ENCODE peak calls at places on chromosome 10, in five cellular contexts. D is adrenal gland, K is bronchial epithelial cell, O is OCI-LY7, X is lower lobe of right lung. F is an unnamed sample.
A peak's percentile ranks its signal among the peaks of the same experiment; 100 is the strongest.

GRCh38 chr10:88152720-88153119 is 289.3 kb downstream of the PTEN start:
- DNase-seq in O (peak; percentile 36), K (peak; percentile 100), D (no peak), X (no peak), F (no peak)

GRCh38 chr10:62075912-62076311 is 174.4 kb downstream of the ARID5B start:
- DNase-seq in K (no peak), X (no peak), O (no peak), D (no peak), F (no peak)

GRCh38 chr10:66917104-66917503 is 8.7 kb upstream of the LRRTM3 start:
- DNase-seq in D (no peak), X (no peak), O (no peak), K (no peak), F (no peak)

GRCh38 chr10:43899224-43899959 is 250.7 kb upstream of the ZNF32 start:
- DNase-seq in D (no peak), X (no peak), K (no peak), O (no peak), F (no peak)

GRCh38 chr10:100697070-100697469 is 48.3 kb upstream of the PAX2 start:
- DNase-seq in K (peak; percentile 58), D (peak; percentile 95), X (no peak), O (no peak), F (no peak)

GRCh38 chr10:17203416-17203815 is 1.9 kb upstream of the TRDMT1 start:
- DNase-seq in O (no peak), D (no peak), X (no peak), K (no peak), F (no peak)

GRCh38 chr10:44358080-44358771 is 26.7 kb downstream of the CXCL12 start:
- DNase-seq in X (no peak), O (no peak), D (no peak), K (no peak), F (no peak)

GRCh38 chr10:74077416-74077815 is 73.2 kb downstream of the AP3M1 start:
- DNase-seq in X (no peak), D (no peak), O (no peak), K (no peak), F (no peak)

GRCh38 chr10:43259981-43260761 is 6.7 kb downstream of the RASGEF1A start:
- DNase-seq in X (no peak), O (no peak), K (no peak), D (peak; percentile 48), F (peak; percentile 14)

GRCh38 chr10:69051303-69051702 is 36.6 kb upstream of the SRGN start:
- DNase-seq in X (peak; percentile 76), O (no peak), D (peak; percentile 49), K (no peak), F (no peak)

GRCh38 chr10:72564596-72564995 is 61.3 kb downstream of the MICU1 start:
- DNase-seq in O (no peak), K (no peak), D (no peak), X (no peak), F (no peak)

GRCh38 chr10:689433-690226 is at the start of gene DIP2C:
- DNase-seq in D (peak; percentile 83), X (peak; percentile 79), O (no peak), K (no peak), F (no peak)

GRCh38 chr10:127797339-127797738 is 60.4 kb downstream of the FOXI2 start:
- DNase-seq in O (peak; percentile 3), K (peak; percentile 5), X (no peak), D (no peak), F (no peak)

GRCh38 chr10:128053356-128053755 is 72.9 kb downstream of the MKI67 start:
- DNase-seq in O (no peak), D (no peak), K (no peak), X (no peak), F (no peak)

GRCh38 chr10:59340279-59340678 is 22.1 kb downstream of the FAM13C start:
- DNase-seq in K (no peak), X (no peak), D (no peak), O (no peak), F (no peak)

GRCh38 chr10:9608592-9608991 is 1409.1 kb upstream of the CELF2 start:
- DNase-seq in K (peak; percentile 38), O (peak; percentile 2), D (no peak), X (no peak), F (no peak)

GRCh38 chr10:30186371-30186875 is 127.0 kb upstream of the JCAD start:
- DNase-seq in K (no peak), X (no peak), D (peak; percentile 44), O (no peak), F (no peak)

GRCh38 chr10:69869291-69869841 is 67.7 kb downstream of the COL13A1 start:
- DNase-seq in O (no peak), X (no peak), D (peak; percentile 26), K (peak; percentile 40), F (no peak)

GRCh38 chr10:44723654-44724053 is 187.5 kb upstream of the TMEM72 start:
- DNase-seq in D (no peak), X (no peak), O (no peak), K (peak; percentile 80), F (no peak)

GRCh38 chr10:120456626-120457430 is at the start of gene PLPP4:
- DNase-seq in X (no peak), K (no peak), O (no peak), D (no peak), F (no peak)

GRCh38 chr10:33277135-33277536 is 57.3 kb downstream of the NRP1 start:
- DNase-seq in D (peak; percentile 71), O (no peak), X (no peak), K (no peak), F (no peak)

GRCh38 chr10:2477154-2477553 is 590.2 kb upstream of the PFKP start:
- DNase-seq in D (no peak), O (no peak), K (no peak), X (no peak), F (no peak)

GRCh38 chr10:69838418-69838817 is 36.7 kb downstream of the COL13A1 start:
- DNase-seq in X (no peak), K (no peak), D (no peak), O (no peak), F (no peak)

GRCh38 chr10:137606-138005 is 2.4 kb downstream of the ZMYND11 start:
- DNase-seq in D (no peak), O (no peak), K (peak; percentile 50), X (no peak), F (no peak)

GRCh38 chr10:60708666-60709065 is 69.6 kb upstream of the CDK1 start:
- DNase-seq in D (no peak), K (no peak), X (no peak), O (no peak), F (no peak)

GRCh38 chr10:60707841-60708240 is 70.4 kb upstream of the CDK1 start:
- DNase-seq in O (no peak), D (no peak), X (no peak), K (no peak), F (no peak)

GRCh38 chr10:60704480-60704879 is 73.8 kb upstream of the CDK1 start:
- DNase-seq in D (no peak), O (no peak), X (no peak), K (no peak), F (no peak)

GRCh38 chr10:60703266-60704041 is 74.8 kb upstream of the CDK1 start:
- DNase-seq in D (no peak), X (no peak), O (no peak), K (no peak), F (no peak)

GRCh38 chr10:60706146-60706545 is 72.1 kb upstream of the CDK1 start:
- DNase-seq in D (no peak), O (no peak), K (no peak), X (no peak), F (no peak)
- TF ChIP-seq CTCF in D (no peak), O (no peak), K (no peak), X (no peak), F (no peak)

GRCh38 chr10:132003286-132003924 is 21.7 kb upstream of the BNIP3 start:
- DNase-seq in K (no peak), X (no peak), O (no peak), D (no peak), F (no peak)

GRCh38 chr10:132002004-132002403 is 20.3 kb upstream of the BNIP3 start:
- DNase-seq in X (no peak), O (no peak), D (no peak), K (no peak), F (no peak)

GRCh38 chr10:132004052-132004451 is 22.3 kb upstream of the BNIP3 start:
- DNase-seq in K (no peak), O (no peak), X (no peak), D (no peak), F (no peak)

GRCh38 chr10:131998845-131999681 is 17.3 kb upstream of the BNIP3 start:
- DNase-seq in D (no peak), X (no peak), O (no peak), K (no peak), F (no peak)

GRCh38 chr10:132001238-132001977 is 19.7 kb upstream of the BNIP3 start:
- DNase-seq in X (peak; percentile 72), O (no peak), K (peak; percentile 37), D (peak; percentile 39), F (no peak)
- TF ChIP-seq CTCF in X (no peak), O (no peak), K (peak; percentile 24), D (no peak), F (no peak)

GRCh38 chr10:14416308-14416700 is 85.6 kb upstream of the FRMD4A start:
- DNase-seq in X (no peak), K (peak; percentile 32), D (no peak), O (no peak), F (no peak)
- TF ChIP-seq CTCF in X (no peak), K (no peak), D (no peak), O (no peak), F (no peak)

GRCh38 chr10:96129387-96130325 is at the start of gene ZNF518A:
- DNase-seq in O (peak; percentile 99), X (peak; percentile 97), D (peak; percentile 91), K (peak; percentile 86), F (peak; percentile 88)

GRCh38 chr10:96125142-96125515 is 5.0 kb upstream of the ZNF518A start:
- DNase-seq in K (peak; percentile 8), X (no peak), O (no peak), D (no peak), F (no peak)

GRCh38 chr10:96124230-96125141 is 5.6 kb upstream of the ZNF518A start:
- DNase-seq in X (peak; percentile 64), O (peak; percentile 64), D (no peak), K (peak; percentile 62), F (no peak)

GRCh38 chr10:96133135-96133534 is 3.0 kb downstream of the ZNF518A start:
- DNase-seq in K (peak; percentile 87), O (no peak), D (no peak), X (no peak), F (no peak)

GRCh38 chr10:96130326-96130758 is 245 bp downstream of the ZNF518A start:
- DNase-seq in D (peak; percentile 55), X (peak; percentile 81), K (peak; percentile 59), O (peak; percentile 92), F (peak; percentile 74)
- TF ChIP-seq CTCF in D (no peak), X (no peak), K (peak; percentile 12), O (peak; percentile 23), F (no peak)

GRCh38 chr10:24979685-24980084 is 27.3 kb upstream of the PRTFDC1 start:
- DNase-seq in D (no peak), X (no peak), K (no peak), O (no peak), F (no peak)

GRCh38 chr10:24973163-24973562 is 20.8 kb upstream of the PRTFDC1 start:
- DNase-seq in D (no peak), O (no peak), K (no peak), X (no peak), F (no peak)

GRCh38 chr10:24969732-24970330 is 17.4 kb upstream of the PRTFDC1 start:
- DNase-seq in K (no peak), O (no peak), X (no peak), D (no peak), F (no peak)

GRCh38 chr10:24971374-24971773 is 19.0 kb upstream of the PRTFDC1 start:
- DNase-seq in O (no peak), X (no peak), K (no peak), D (no peak), F (no peak)

GRCh38 chr10:24974978-24975377 is 22.6 kb upstream of the PRTFDC1 start:
- DNase-seq in D (peak; percentile 76), X (no peak), K (no peak), O (no peak), F (no peak)
- TF ChIP-seq CTCF in D (peak; percentile 52), X (no peak), K (no peak), O (no peak), F (no peak)

F was measured in natural killer cell.